ENCODE peak calls at places on chromosomes 16 and 17, in six cellular contexts. V is BJ; N is endothelial cell; L is activated CD4-positive, alpha-beta T cell treated with anti-CD3 and anti-CD28 coated beads for 24 hours; R is ovary; F is A172. B is an unnamed sample.

GRCh38 chr17:4938069-4938491 is 1.8 kb downstream of the SLC25A11 start:
- DNase-seq in V (no peak), N (no peak), L (no peak), R (no peak), F (no peak), B (no peak)

GRCh38 chr16:78957328-78958100 is 643.0 kb downstream of the MAF start:
- DNase-seq in V (no peak), N (no peak), L (no peak), R (peak; percentile 66), F (no peak), B (no peak)

GRCh38 chr16:1494711-1495110 is 1.6 kb downstream of the TELO2 start:
- DNase-seq in V (no peak), N (no peak), L (no peak), R (no peak), F (no peak), B (no peak)

GRCh38 chr17:41906465-41907184 is 12.1 kb downstream of the ACLY start:
- DNase-seq in V (no peak), N (no peak), L (no peak), R (no peak), F (no peak), B (no peak)

GRCh38 chr16:85006639-85007038 is 4.7 kb downstream of the ZDHHC7 start:
- DNase-seq in V (no peak), N (no peak), L (no peak), R (no peak), F (no peak), B (no peak)

GRCh38 chr17:72556944-72557826 is 436.4 kb downstream of the SOX9 start:
- DNase-seq in V (no peak), N (peak; percentile 79), L (peak; percentile 40), R (peak; percentile 44), F (peak; percentile 75), B (peak; percentile 31)

GRCh38 chr16:17334096-17334495 is 136.7 kb downstream of the XYLT1 start:
- DNase-seq in V (no peak), N (no peak), L (no peak), R (no peak), F (no peak), B (no peak)

GRCh38 chr16:20611975-20612471 is 35.9 kb upstream of the ACSM2B start:
- DNase-seq in V (no peak), N (no peak), L (no peak), R (peak; percentile 80), F (no peak), B (no peak)

GRCh38 chr16:2779151-2779920 is 2.3 kb upstream of the ELOB start:
- DNase-seq in V (no peak), N (no peak), L (no peak), R (no peak), F (no peak), B (no peak)

GRCh38 chr16:31833047-31833446 is 40.6 kb upstream of the ZNF267 start:
- DNase-seq in V (no peak), N (no peak), L (no peak), R (no peak), F (no peak), B (no peak)

GRCh38 chr17:4006165-4006589 is 41.9 kb upstream of the ATP2A3 start:
- DNase-seq in V (no peak), N (no peak), L (no peak), R (no peak), F (no peak), B (no peak)

GRCh38 chr16:80273635-80274538 is 266.9 kb upstream of the DYNLRB2 start:
- DNase-seq in V (peak; percentile 39), N (no peak), L (no peak), R (no peak), F (no peak), B (no peak)

GRCh38 chr16:66211651-66212050 is 154.8 kb upstream of the CDH5 start:
- DNase-seq in V (no peak), N (no peak), L (no peak), R (no peak), F (no peak), B (no peak)

GRCh38 chr17:72342582-72343527 is 222.0 kb downstream of the SOX9 start:
- DNase-seq in V (no peak), N (no peak), L (no peak), R (no peak), F (no peak), B (no peak)

GRCh38 chr17:82388922-82389283 is 17.3 kb downstream of the UTS2R start:
- DNase-seq in V (no peak), N (no peak), L (no peak), R (no peak), F (no peak), B (no peak)

GRCh38 chr16:67762385-67762784 is 43.3 kb upstream of the GFOD2 start:
- DNase-seq in V (no peak), N (no peak), L (no peak), R (no peak), F (no peak), B (no peak)

GRCh38 chr17:80347536-80347935 is 67.4 kb upstream of the ENDOV start:
- DNase-seq in V (no peak), N (no peak), L (no peak), R (no peak), F (no peak), B (no peak)

GRCh38 chr17:45702666-45703266 is 81.4 kb upstream of the CRHR1 start:
- DNase-seq in V (no peak), N (peak; percentile 44), L (no peak), R (no peak), F (peak; percentile 47), B (no peak)

GRCh38 chr17:77499699-77500435 is 359.1 kb downstream of the SEC14L1 start:
- DNase-seq in V (no peak), N (no peak), L (no peak), R (no peak), F (no peak), B (no peak)

GRCh38 chr16:138049-138417 is 440 bp downstream of the NPRL3 start:
- DNase-seq in V (no peak), N (peak; percentile 57), L (peak; percentile 12), R (peak; percentile 60), F (no peak), B (peak; percentile 72)

GRCh38 chr17:82231562-82232321 is 2.9 kb downstream of the SLC16A3 start:
- DNase-seq in V (no peak), N (peak; percentile 70), L (no peak), R (peak; percentile 76), F (peak; percentile 69), B (no peak)

GRCh38 chr17:55530064-55530463 is 18.8 kb upstream of the SMIM36 start:
- DNase-seq in V (no peak), N (no peak), L (no peak), R (no peak), F (no peak), B (no peak)

GRCh38 chr16:47965439-47965838 is 190.4 kb downstream of the ABCC12 start:
- DNase-seq in V (no peak), N (no peak), L (no peak), R (no peak), F (no peak), B (no peak)

GRCh38 chr17:59756236-59756818 is 48.9 kb downstream of the VMP1 start:
- DNase-seq in V (peak; percentile 91), N (no peak), L (no peak), R (no peak), F (peak; percentile 98), B (no peak)

GRCh38 chr17:15883617-15884111 is 61.3 kb upstream of the ADORA2B start:
- DNase-seq in V (peak; percentile 51), N (no peak), L (no peak), R (no peak), F (peak; percentile 91), B (no peak)

GRCh38 chr17:71484546-71484945 is 636.3 kb upstream of the SOX9 start:
- DNase-seq in V (no peak), N (no peak), L (no peak), R (no peak), F (no peak), B (no peak)

GRCh38 chr17:69728816-69729215 is 314.3 kb downstream of the MAP2K6 start:
- DNase-seq in V (peak; percentile 46), N (no peak), L (no peak), R (no peak), F (no peak), B (no peak)

GRCh38 chr17:58377005-58377660 is 25.1 kb upstream of the SUPT4H1 start:
- DNase-seq in V (no peak), N (no peak), L (no peak), R (no peak), F (no peak), B (no peak)

GRCh38 chr17:83058478-83059167 is 20.8 kb upstream of the METRNL start:
- DNase-seq in V (no peak), N (no peak), L (no peak), R (no peak), F (no peak), B (peak; percentile 41)

GRCh38 chr17:19579867-19580565 is 46.4 kb downstream of the SLC47A1 start:
- DNase-seq in V (no peak), N (peak; percentile 22), L (no peak), R (peak; percentile 72), F (no peak), B (no peak)

GRCh38 chr16:49462356-49462988 is 88.9 kb downstream of the C16orf78 start:
- DNase-seq in V (no peak), N (no peak), L (no peak), R (no peak), F (no peak), B (no peak)